ENCODE peak calls at places on chromosomes 2 and 18, in eight cellular contexts. One of them, this sample, is unnamed.

GRCh38 chr2:213640742-213641425 is 356.6 kb downstream of the SPAG16 start:
- DNase-seq in right lobe of liver: no peak
- DNase-seq in brain microvascular endothelial cell: no peak
- DNase-seq in esophagus muscularis mucosa: no peak
- DNase-seq in kidney epithelial cell: no peak
- DNase-seq in AG04449: no peak
- DNase-seq in A549: no peak
- DNase-seq in pancreas: no peak
- DNase-seq in this sample: peak

GRCh38 chr2:11744631-11745394 is 1.6 kb upstream of the LPIN1 start:
- DNase-seq in right lobe of liver: no peak
- DNase-seq in brain microvascular endothelial cell: peak
- DNase-seq in esophagus muscularis mucosa: no peak
- DNase-seq in kidney epithelial cell: no peak
- DNase-seq in AG04449: no peak
- DNase-seq in A549: peak
- DNase-seq in pancreas: no peak
- DNase-seq in this sample: no peak

GRCh38 chr2:72117029-72117428 is 30.6 kb downstream of the CYP26B1 start:
- DNase-seq in right lobe of liver: no peak
- DNase-seq in brain microvascular endothelial cell: no peak
- DNase-seq in esophagus muscularis mucosa: no peak
- DNase-seq in kidney epithelial cell: no peak
- DNase-seq in AG04449: no peak
- DNase-seq in A549: no peak
- DNase-seq in pancreas: no peak
- DNase-seq in this sample: no peak

GRCh38 chr2:134155134-134155533 is 98.7 kb upstream of the MGAT5 start:
- DNase-seq in right lobe of liver: no peak
- DNase-seq in brain microvascular endothelial cell: no peak
- DNase-seq in esophagus muscularis mucosa: no peak
- DNase-seq in kidney epithelial cell: no peak
- DNase-seq in AG04449: no peak
- DNase-seq in A549: no peak
- DNase-seq in pancreas: no peak
- DNase-seq in this sample: no peak

GRCh38 chr2:88067189-88067588 is 436 bp upstream of the SMYD1 start:
- DNase-seq in right lobe of liver: no peak
- DNase-seq in brain microvascular endothelial cell: no peak
- DNase-seq in esophagus muscularis mucosa: peak
- DNase-seq in kidney epithelial cell: no peak
- DNase-seq in AG04449: no peak
- DNase-seq in A549: no peak
- DNase-seq in pancreas: no peak
- DNase-seq in this sample: no peak

GRCh38 chr2:20050712-20051517 is 513 bp downstream of the LAPTM4A start:
- DNase-seq in right lobe of liver: peak
- DNase-seq in brain microvascular endothelial cell: no peak
- DNase-seq in esophagus muscularis mucosa: no peak
- DNase-seq in kidney epithelial cell: no peak
- DNase-seq in AG04449: no peak
- DNase-seq in A549: peak
- DNase-seq in pancreas: peak
- DNase-seq in this sample: no peak

GRCh38 chr2:43024515-43024962 is 201.9 kb downstream of the ZFP36L2 start:
- DNase-seq in right lobe of liver: peak
- DNase-seq in brain microvascular endothelial cell: peak
- DNase-seq in esophagus muscularis mucosa: no peak
- DNase-seq in kidney epithelial cell: no peak
- DNase-seq in AG04449: no peak
- DNase-seq in A549: peak
- DNase-seq in pancreas: peak
- DNase-seq in this sample: no peak

GRCh38 chr2:99926986-99927385 is 215.4 kb downstream of the AFF3 start:
- DNase-seq in right lobe of liver: no peak
- DNase-seq in brain microvascular endothelial cell: peak
- DNase-seq in esophagus muscularis mucosa: peak
- DNase-seq in kidney epithelial cell: no peak
- DNase-seq in AG04449: peak
- DNase-seq in A549: no peak
- DNase-seq in pancreas: no peak
- DNase-seq in this sample: no peak

GRCh38 chr18:13540783-13541182 is 185.6 kb downstream of the FAM210A start:
- DNase-seq in right lobe of liver: no peak
- DNase-seq in brain microvascular endothelial cell: no peak
- DNase-seq in esophagus muscularis mucosa: no peak
- DNase-seq in kidney epithelial cell: no peak
- DNase-seq in AG04449: no peak
- DNase-seq in A549: no peak
- DNase-seq in pancreas: no peak
- DNase-seq in this sample: no peak

GRCh38 chr2:69943000-69943840 is 18.2 kb downstream of the ASPRV1 start:
- DNase-seq in right lobe of liver: no peak
- DNase-seq in brain microvascular endothelial cell: no peak
- DNase-seq in esophagus muscularis mucosa: no peak
- DNase-seq in kidney epithelial cell: no peak
- DNase-seq in AG04449: no peak
- DNase-seq in A549: no peak
- DNase-seq in pancreas: no peak
- DNase-seq in this sample: no peak

GRCh38 chr2:206164261-206164862 is 4.7 kb downstream of the EEF1B2 start:
- DNase-seq in right lobe of liver: no peak
- DNase-seq in brain microvascular endothelial cell: peak
- DNase-seq in esophagus muscularis mucosa: no peak
- DNase-seq in kidney epithelial cell: no peak
- DNase-seq in AG04449: no peak
- DNase-seq in A549: no peak
- DNase-seq in pancreas: no peak
- DNase-seq in this sample: no peak

GRCh38 chr2:45731146-45731545 is 79.7 kb downstream of the PRKCE start:
- DNase-seq in right lobe of liver: no peak
- DNase-seq in brain microvascular endothelial cell: no peak
- DNase-seq in esophagus muscularis mucosa: no peak
- DNase-seq in kidney epithelial cell: no peak
- DNase-seq in AG04449: no peak
- DNase-seq in A549: no peak
- DNase-seq in pancreas: no peak
- DNase-seq in this sample: no peak

GRCh38 chr18:62555135-62555534 is 32.3 kb downstream of the ZCCHC2 start:
- DNase-seq in right lobe of liver: no peak
- DNase-seq in brain microvascular endothelial cell: peak
- DNase-seq in esophagus muscularis mucosa: no peak
- DNase-seq in kidney epithelial cell: no peak
- DNase-seq in AG04449: no peak
- DNase-seq in A549: peak
- DNase-seq in pancreas: no peak
- DNase-seq in this sample: peak

GRCh38 chr18:56127322-56128099 is 510.9 kb downstream of the TXNL1 start:
- DNase-seq in right lobe of liver: no peak
- DNase-seq in brain microvascular endothelial cell: no peak
- DNase-seq in esophagus muscularis mucosa: no peak
- DNase-seq in kidney epithelial cell: no peak
- DNase-seq in AG04449: no peak
- DNase-seq in A549: no peak
- DNase-seq in pancreas: no peak
- DNase-seq in this sample: no peak

GRCh38 chr2:16678964-16679363 is 13.3 kb upstream of the CYRIA start:
- DNase-seq in right lobe of liver: no peak
- DNase-seq in brain microvascular endothelial cell: no peak
- DNase-seq in esophagus muscularis mucosa: no peak
- DNase-seq in kidney epithelial cell: no peak
- DNase-seq in AG04449: no peak
- DNase-seq in A549: no peak
- DNase-seq in pancreas: no peak
- DNase-seq in this sample: no peak

GRCh38 chr2:16675781-16676180 is 10.1 kb upstream of the CYRIA start:
- DNase-seq in right lobe of liver: no peak
- DNase-seq in brain microvascular endothelial cell: no peak
- DNase-seq in esophagus muscularis mucosa: no peak
- DNase-seq in kidney epithelial cell: no peak
- DNase-seq in AG04449: no peak
- DNase-seq in A549: no peak
- DNase-seq in pancreas: no peak
- DNase-seq in this sample: no peak

GRCh38 chr2:16680294-16680693 is 14.7 kb upstream of the CYRIA start:
- DNase-seq in right lobe of liver: no peak
- DNase-seq in brain microvascular endothelial cell: no peak
- DNase-seq in esophagus muscularis mucosa: no peak
- DNase-seq in kidney epithelial cell: no peak
- DNase-seq in AG04449: no peak
- DNase-seq in A549: no peak
- DNase-seq in pancreas: no peak
- DNase-seq in this sample: no peak

GRCh38 chr2:16674154-16674553 is 8.5 kb upstream of the CYRIA start:
- DNase-seq in right lobe of liver: no peak
- DNase-seq in brain microvascular endothelial cell: no peak
- DNase-seq in esophagus muscularis mucosa: no peak
- DNase-seq in kidney epithelial cell: no peak
- DNase-seq in AG04449: no peak
- DNase-seq in A549: no peak
- DNase-seq in pancreas: no peak
- DNase-seq in this sample: no peak

GRCh38 chr2:16677875-16678274 is 12.2 kb upstream of the CYRIA start:
- DNase-seq in right lobe of liver: no peak
- DNase-seq in brain microvascular endothelial cell: no peak
- DNase-seq in esophagus muscularis mucosa: no peak
- DNase-seq in kidney epithelial cell: no peak
- DNase-seq in AG04449: no peak
- DNase-seq in A549: no peak
- DNase-seq in pancreas: no peak
- DNase-seq in this sample: no peak
- TF ChIP-seq CTCF in right lobe of liver: no peak
- TF ChIP-seq CTCF in brain microvascular endothelial cell: no peak
- TF ChIP-seq CTCF in esophagus muscularis mucosa: no peak
- TF ChIP-seq CTCF in kidney epithelial cell: no peak
- TF ChIP-seq CTCF in AG04449: no peak
- TF ChIP-seq CTCF in A549: no peak
- TF ChIP-seq CTCF in pancreas: no peak
- TF ChIP-seq CTCF in this sample: no peak

GRCh38 chr18:74540689-74541421 is 6.6 kb downstream of the CNDP1 start:
- DNase-seq in right lobe of liver: no peak
- DNase-seq in brain microvascular endothelial cell: no peak
- DNase-seq in esophagus muscularis mucosa: no peak
- DNase-seq in kidney epithelial cell: no peak
- DNase-seq in AG04449: no peak
- DNase-seq in A549: no peak
- DNase-seq in pancreas: no peak
- DNase-seq in this sample: no peak
- H3K4me3 ChIP-seq in right lobe of liver: no peak
- H3K4me3 ChIP-seq in brain microvascular endothelial cell: no peak
- H3K4me3 ChIP-seq in esophagus muscularis mucosa: no peak
- H3K4me3 ChIP-seq in kidney epithelial cell: no peak
- H3K4me3 ChIP-seq in AG04449: no peak
- H3K4me3 ChIP-seq in A549: no peak
- H3K4me3 ChIP-seq in pancreas: no peak
- H3K4me3 ChIP-seq in this sample: no peak

DNA sequence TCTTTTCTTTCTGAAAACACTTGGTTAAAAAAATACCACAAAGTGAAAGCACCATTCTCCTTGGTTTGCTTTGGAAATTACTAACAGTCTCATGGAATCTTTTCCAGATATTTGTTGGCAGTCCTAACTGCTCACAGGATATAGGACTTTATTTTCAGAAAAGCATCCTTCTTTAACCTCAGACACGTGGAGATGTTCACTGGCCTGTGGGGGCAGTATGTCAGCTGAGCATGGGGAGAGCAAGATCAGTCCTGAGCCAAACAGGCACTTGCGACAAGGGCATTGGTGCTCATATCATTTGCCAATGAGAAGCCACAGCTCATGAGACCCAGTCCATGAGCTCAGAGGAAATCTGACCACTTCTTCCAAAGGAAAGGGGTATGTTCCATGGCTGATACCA is 371.9 kb downstream of the NBAS start:
- DNase-seq in right lobe of liver: no peak
- DNase-seq in brain microvascular endothelial cell: no peak
- DNase-seq in esophagus muscularis mucosa: no peak
- DNase-seq in kidney epithelial cell: no peak
- DNase-seq in AG04449: no peak
- DNase-seq in A549: no peak
- DNase-seq in pancreas: no peak
- DNase-seq in this sample: no peak
- TF ChIP-seq CTCF in right lobe of liver: no peak
- TF ChIP-seq CTCF in brain microvascular endothelial cell: peak
- TF ChIP-seq CTCF in esophagus muscularis mucosa: no peak
- TF ChIP-seq CTCF in kidney epithelial cell: no peak
- TF ChIP-seq CTCF in AG04449: peak
- TF ChIP-seq CTCF in A549: no peak
- TF ChIP-seq CTCF in pancreas: no peak
- TF ChIP-seq CTCF in this sample: peak

GRCh38 chr2:74205113-74205512 is 6.7 kb downstream of the MTHFD2 start:
- DNase-seq in right lobe of liver: no peak
- DNase-seq in brain microvascular endothelial cell: no peak
- DNase-seq in esophagus muscularis mucosa: no peak
- DNase-seq in kidney epithelial cell: no peak
- DNase-seq in AG04449: no peak
- DNase-seq in A549: no peak
- DNase-seq in pancreas: no peak
- DNase-seq in this sample: no peak

GRCh38 chr2:74201596-74201995 is 3.2 kb downstream of the MTHFD2 start:
- DNase-seq in right lobe of liver: no peak
- DNase-seq in brain microvascular endothelial cell: no peak
- DNase-seq in esophagus muscularis mucosa: no peak
- DNase-seq in kidney epithelial cell: no peak
- DNase-seq in AG04449: no peak
- DNase-seq in A549: no peak
- DNase-seq in pancreas: no peak
- DNase-seq in this sample: no peak

GRCh38 chr2:74206180-74206688 is 7.8 kb downstream of the MTHFD2 start:
- DNase-seq in right lobe of liver: no peak
- DNase-seq in brain microvascular endothelial cell: peak
- DNase-seq in esophagus muscularis mucosa: no peak
- DNase-seq in kidney epithelial cell: no peak
- DNase-seq in AG04449: no peak
- DNase-seq in A549: no peak
- DNase-seq in pancreas: no peak
- DNase-seq in this sample: no peak

GRCh38 chr2:74205586-74205985 is 7.2 kb downstream of the MTHFD2 start:
- DNase-seq in right lobe of liver: no peak
- DNase-seq in brain microvascular endothelial cell: no peak
- DNase-seq in esophagus muscularis mucosa: no peak
- DNase-seq in kidney epithelial cell: no peak
- DNase-seq in AG04449: no peak
- DNase-seq in A549: no peak
- DNase-seq in pancreas: peak
- DNase-seq in this sample: peak

GRCh38 chr2:74204436-74204835 is 6.0 kb downstream of the MTHFD2 start:
- DNase-seq in right lobe of liver: no peak
- DNase-seq in brain microvascular endothelial cell: no peak
- DNase-seq in esophagus muscularis mucosa: no peak
- DNase-seq in kidney epithelial cell: no peak
- DNase-seq in AG04449: no peak
- DNase-seq in A549: no peak
- DNase-seq in pancreas: no peak
- DNase-seq in this sample: no peak
- H3K4me3 ChIP-seq in right lobe of liver: no peak
- H3K4me3 ChIP-seq in brain microvascular endothelial cell: no peak
- H3K4me3 ChIP-seq in esophagus muscularis mucosa: no peak
- H3K4me3 ChIP-seq in kidney epithelial cell: no peak
- H3K4me3 ChIP-seq in AG04449: no peak
- H3K4me3 ChIP-seq in A549: no peak
- H3K4me3 ChIP-seq in pancreas: no peak
- H3K4me3 ChIP-seq in this sample: no peak

This sample was measured in LNCaP clone FGC.